ENCODE peak calls at places on chromosomes 7 and 10, in eight cellular contexts. One of them, this sample, is unnamed.

GRCh38 chr7:44581426-44581906 is 565 bp downstream of the TMED4 start:
- DNase-seq in HepG2: no peak
- DNase-seq in Panc1: no peak
- DNase-seq in HCT116: no peak
- DNase-seq in GM23338: peak; percentile 25
- DNase-seq in K562: peak; percentile 56
- DNase-seq in SK-N-SH: no peak
- DNase-seq in GM12878: no peak
- DNase-seq in this sample: peak; percentile 55

GRCh38 chr10:17113889-17114288 is 15.7 kb downstream of the CUBN start:
- DNase-seq in HepG2: no peak
- DNase-seq in Panc1: no peak
- DNase-seq in HCT116: no peak
- DNase-seq in GM23338: no peak
- DNase-seq in K562: no peak
- DNase-seq in SK-N-SH: no peak
- DNase-seq in GM12878: no peak
- DNase-seq in this sample: no peak

GRCh38 chr7:38512704-38513103 is 118.5 kb downstream of the AMPH start:
- DNase-seq in HepG2: no peak
- DNase-seq in Panc1: no peak
- DNase-seq in HCT116: no peak
- DNase-seq in GM23338: peak; percentile 20
- DNase-seq in K562: no peak
- DNase-seq in SK-N-SH: no peak
- DNase-seq in GM12878: no peak
- DNase-seq in this sample: no peak

GRCh38 chr10:127266431-127266830 is 70.0 kb upstream of the INSYN2A start:
- DNase-seq in HepG2: no peak
- DNase-seq in Panc1: no peak
- DNase-seq in HCT116: no peak
- DNase-seq in GM23338: no peak
- DNase-seq in K562: no peak
- DNase-seq in SK-N-SH: no peak
- DNase-seq in GM12878: no peak
- DNase-seq in this sample: no peak

GRCh38 chr10:33716461-33717267 is 382.2 kb upstream of the NRP1 start:
- DNase-seq in HepG2: no peak
- DNase-seq in Panc1: no peak
- DNase-seq in HCT116: no peak
- DNase-seq in GM23338: no peak
- DNase-seq in K562: no peak
- DNase-seq in SK-N-SH: no peak
- DNase-seq in GM12878: no peak
- DNase-seq in this sample: peak; percentile 63

GRCh38 chr7:44885394-44886317 is at the start of gene PURB:
- DNase-seq in HepG2: peak; percentile 86
- DNase-seq in Panc1: peak; percentile 95
- DNase-seq in HCT116: peak; percentile 84
- DNase-seq in GM23338: peak; percentile 96
- DNase-seq in K562: peak; percentile 97
- DNase-seq in SK-N-SH: peak; percentile 99
- DNase-seq in GM12878: peak; percentile 79
- DNase-seq in this sample: peak; percentile 96

GRCh38 chr7:108367946-108368345 is 88.3 kb downstream of the NRCAM start:
- DNase-seq in HepG2: no peak
- DNase-seq in Panc1: no peak
- DNase-seq in HCT116: no peak
- DNase-seq in GM23338: no peak
- DNase-seq in K562: no peak
- DNase-seq in SK-N-SH: peak; percentile 16
- DNase-seq in GM12878: no peak
- DNase-seq in this sample: no peak

GRCh38 chr10:102040305-102040704 is 15.7 kb downstream of the ARMH3 start:
- DNase-seq in HepG2: no peak
- DNase-seq in Panc1: no peak
- DNase-seq in HCT116: no peak
- DNase-seq in GM23338: peak; percentile 22
- DNase-seq in K562: no peak
- DNase-seq in SK-N-SH: no peak
- DNase-seq in GM12878: no peak
- DNase-seq in this sample: no peak

GRCh38 chr7:74026406-74027123 is 1.4 kb upstream of the ELN start:
- DNase-seq in HepG2: peak; percentile 24
- DNase-seq in Panc1: peak; percentile 45
- DNase-seq in HCT116: peak; percentile 31
- DNase-seq in GM23338: peak; percentile 81
- DNase-seq in K562: peak; percentile 77
- DNase-seq in SK-N-SH: peak; percentile 92
- DNase-seq in GM12878: no peak
- DNase-seq in this sample: peak; percentile 24

GRCh38 chr10:79487296-79488194 is 24.8 kb upstream of the EIF5AL1 start:
- DNase-seq in HepG2: peak; percentile 61
- DNase-seq in Panc1: peak; percentile 50
- DNase-seq in HCT116: peak; percentile 81
- DNase-seq in GM23338: peak; percentile 94
- DNase-seq in K562: peak; percentile 83
- DNase-seq in SK-N-SH: peak; percentile 77
- DNase-seq in GM12878: no peak
- DNase-seq in this sample: no peak

GRCh38 chr10:58465641-58466040 is 47.0 kb upstream of the BICC1 start:
- DNase-seq in HepG2: no peak
- DNase-seq in Panc1: no peak
- DNase-seq in HCT116: no peak
- DNase-seq in GM23338: no peak
- DNase-seq in K562: no peak
- DNase-seq in SK-N-SH: no peak
- DNase-seq in GM12878: no peak
- DNase-seq in this sample: no peak

GRCh38 chr10:132360766-132361447 is 28.9 kb downstream of the LRRC27 start:
- DNase-seq in HepG2: no peak
- DNase-seq in Panc1: no peak
- DNase-seq in HCT116: no peak
- DNase-seq in GM23338: peak; percentile 81
- DNase-seq in K562: peak; percentile 54
- DNase-seq in SK-N-SH: peak; percentile 80
- DNase-seq in GM12878: no peak
- DNase-seq in this sample: peak; percentile 16

GRCh38 chr7:26993816-26994810 is 101.7 kb downstream of the HOXA1 start:
- DNase-seq in HepG2: no peak
- DNase-seq in Panc1: no peak
- DNase-seq in HCT116: no peak
- DNase-seq in GM23338: no peak
- DNase-seq in K562: no peak
- DNase-seq in SK-N-SH: no peak
- DNase-seq in GM12878: no peak
- DNase-seq in this sample: no peak

GRCh38 chr10:28810062-28810870 is 132.9 kb downstream of the BAMBI start:
- DNase-seq in HepG2: no peak
- DNase-seq in Panc1: no peak
- DNase-seq in HCT116: no peak
- DNase-seq in GM23338: peak; percentile 59
- DNase-seq in K562: peak; percentile 72
- DNase-seq in SK-N-SH: no peak
- DNase-seq in GM12878: no peak
- DNase-seq in this sample: no peak

GRCh38 chr7:112238852-112239610 is 32.5 kb downstream of the ZNF277 start:
- DNase-seq in HepG2: peak; percentile 8
- DNase-seq in Panc1: no peak
- DNase-seq in HCT116: no peak
- DNase-seq in GM23338: no peak
- DNase-seq in K562: no peak
- DNase-seq in SK-N-SH: no peak
- DNase-seq in GM12878: no peak
- DNase-seq in this sample: no peak

GRCh38 chr7:89797965-89798598 is 356.2 kb upstream of the STEAP1 start:
- DNase-seq in HepG2: no peak
- DNase-seq in Panc1: no peak
- DNase-seq in HCT116: no peak
- DNase-seq in GM23338: no peak
- DNase-seq in K562: no peak
- DNase-seq in SK-N-SH: no peak
- DNase-seq in GM12878: no peak
- DNase-seq in this sample: no peak

GRCh38 chr7:41925946-41926345 is 223.1 kb upstream of the INHBA start:
- DNase-seq in HepG2: no peak
- DNase-seq in Panc1: no peak
- DNase-seq in HCT116: no peak
- DNase-seq in GM23338: no peak
- DNase-seq in K562: no peak
- DNase-seq in SK-N-SH: no peak
- DNase-seq in GM12878: no peak
- DNase-seq in this sample: no peak

GRCh38 chr10:73923935-73924598 is 13.1 kb downstream of the PLAU start:
- DNase-seq in HepG2: no peak
- DNase-seq in Panc1: no peak
- DNase-seq in HCT116: no peak
- DNase-seq in GM23338: peak; percentile 68
- DNase-seq in K562: no peak
- DNase-seq in SK-N-SH: no peak
- DNase-seq in GM12878: no peak
- DNase-seq in this sample: no peak

GRCh38 chr7:1271656-1272055 is 39.0 kb downstream of the UNCX start:
- DNase-seq in HepG2: no peak
- DNase-seq in Panc1: no peak
- DNase-seq in HCT116: no peak
- DNase-seq in GM23338: no peak
- DNase-seq in K562: no peak
- DNase-seq in SK-N-SH: no peak
- DNase-seq in GM12878: no peak
- DNase-seq in this sample: no peak

GRCh38 chr10:128462026-128462425 is 335.8 kb upstream of the MKI67 start:
- DNase-seq in HepG2: no peak
- DNase-seq in Panc1: no peak
- DNase-seq in HCT116: no peak
- DNase-seq in GM23338: no peak
- DNase-seq in K562: no peak
- DNase-seq in SK-N-SH: no peak
- DNase-seq in GM12878: no peak
- DNase-seq in this sample: no peak
- TF ChIP-seq REST in HepG2: no peak
- TF ChIP-seq REST in Panc1: no peak
- TF ChIP-seq REST in HCT116: no peak
- TF ChIP-seq REST in GM23338: no peak
- TF ChIP-seq REST in K562: no peak
- TF ChIP-seq REST in SK-N-SH: no peak
- TF ChIP-seq REST in GM12878: no peak
- TF ChIP-seq REST in this sample: no peak

GRCh38 chr10:129607607-129608006 is 140.6 kb downstream of the MGMT start:
- DNase-seq in HepG2: no peak
- DNase-seq in Panc1: no peak
- DNase-seq in HCT116: no peak
- DNase-seq in GM23338: no peak
- DNase-seq in K562: no peak
- DNase-seq in SK-N-SH: no peak
- DNase-seq in GM12878: no peak
- DNase-seq in this sample: no peak
- TF ChIP-seq POLR2AphosphoS5 in HepG2: no peak
- TF ChIP-seq POLR2AphosphoS5 in Panc1: no peak
- TF ChIP-seq POLR2AphosphoS5 in HCT116: no peak
- TF ChIP-seq POLR2AphosphoS5 in GM23338: no peak
- TF ChIP-seq POLR2AphosphoS5 in K562: no peak
- TF ChIP-seq POLR2AphosphoS5 in SK-N-SH: no peak
- TF ChIP-seq POLR2AphosphoS5 in GM12878: no peak
- TF ChIP-seq POLR2AphosphoS5 in this sample: no peak

DNA sequence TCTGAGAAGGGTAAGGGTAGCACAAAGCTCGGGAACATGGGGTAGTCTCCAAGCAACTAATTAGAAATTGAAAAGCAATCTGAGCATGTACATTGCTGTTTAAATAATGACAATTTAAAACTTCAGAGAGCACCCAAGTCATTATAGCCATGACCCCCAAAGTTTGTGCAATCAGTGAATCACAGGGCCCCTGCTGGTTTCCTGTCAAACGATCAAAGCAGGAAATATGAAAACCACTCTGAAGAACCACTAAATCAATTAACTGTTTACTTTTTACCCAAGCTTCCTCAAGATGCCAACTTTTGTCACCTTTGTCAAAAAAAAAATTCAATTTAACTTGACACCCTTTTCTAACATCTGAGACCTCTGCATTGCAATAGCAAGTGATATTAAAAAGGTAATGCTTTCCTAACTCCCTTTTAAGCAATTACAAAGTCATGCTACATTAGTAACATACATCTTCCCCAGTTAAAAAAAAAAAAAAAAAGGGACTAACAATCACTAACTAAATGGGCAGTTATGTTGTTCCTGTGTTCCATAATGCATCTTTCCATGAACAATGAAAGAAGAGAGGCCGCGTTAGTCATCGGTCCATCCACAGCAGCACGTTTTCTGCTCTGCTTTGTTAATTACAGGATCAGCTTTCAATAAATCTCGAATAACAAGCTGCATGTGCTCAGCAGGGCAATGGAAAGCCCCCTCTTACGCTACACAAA is 80.6 kb downstream of the ETV1 start:
- DNase-seq in HepG2: no peak
- DNase-seq in Panc1: no peak
- DNase-seq in HCT116: peak; percentile 68
- DNase-seq in GM23338: no peak
- DNase-seq in K562: no peak
- DNase-seq in SK-N-SH: no peak
- DNase-seq in GM12878: no peak
- DNase-seq in this sample: no peak
- TF ChIP-seq REST in HepG2: no peak
- TF ChIP-seq REST in Panc1: no peak
- TF ChIP-seq REST in HCT116: no peak
- TF ChIP-seq REST in GM23338: no peak
- TF ChIP-seq REST in K562: no peak
- TF ChIP-seq REST in SK-N-SH: no peak
- TF ChIP-seq REST in GM12878: no peak
- TF ChIP-seq REST in this sample: no peak

GRCh38 chr10:113961261-113961938 is 82.3 kb upstream of the ADRB1 start:
- DNase-seq in HepG2: no peak
- DNase-seq in Panc1: no peak
- DNase-seq in HCT116: no peak
- DNase-seq in GM23338: no peak
- DNase-seq in K562: no peak
- DNase-seq in SK-N-SH: no peak
- DNase-seq in GM12878: peak; percentile 86
- DNase-seq in this sample: peak; percentile 54

GRCh38 chr10:113960617-113961260 is 82.9 kb upstream of the ADRB1 start:
- DNase-seq in HepG2: peak; percentile 54
- DNase-seq in Panc1: no peak
- DNase-seq in HCT116: no peak
- DNase-seq in GM23338: peak; percentile 20
- DNase-seq in K562: no peak
- DNase-seq in SK-N-SH: no peak
- DNase-seq in GM12878: no peak
- DNase-seq in this sample: peak; percentile 48

GRCh38 chr10:113957013-113957412 is 86.7 kb upstream of the ADRB1 start:
- DNase-seq in HepG2: peak; percentile 65
- DNase-seq in Panc1: no peak
- DNase-seq in HCT116: no peak
- DNase-seq in GM23338: no peak
- DNase-seq in K562: no peak
- DNase-seq in SK-N-SH: no peak
- DNase-seq in GM12878: no peak
- DNase-seq in this sample: no peak

GRCh38 chr10:113958631-113959382 is 84.9 kb upstream of the ADRB1 start:
- DNase-seq in HepG2: peak; percentile 88
- DNase-seq in Panc1: no peak
- DNase-seq in HCT116: peak; percentile 82
- DNase-seq in GM23338: no peak
- DNase-seq in K562: peak; percentile 19
- DNase-seq in SK-N-SH: no peak
- DNase-seq in GM12878: no peak
- DNase-seq in this sample: no peak

GRCh38 chr10:113959383-113959760 is 84.3 kb upstream of the ADRB1 start:
- DNase-seq in HepG2: no peak
- DNase-seq in Panc1: no peak
- DNase-seq in HCT116: no peak
- DNase-seq in GM23338: no peak
- DNase-seq in K562: no peak
- DNase-seq in SK-N-SH: no peak
- DNase-seq in GM12878: no peak
- DNase-seq in this sample: no peak
- TF ChIP-seq POLR2AphosphoS5 in HepG2: no peak
- TF ChIP-seq POLR2AphosphoS5 in Panc1: no peak
- TF ChIP-seq POLR2AphosphoS5 in HCT116: no peak
- TF ChIP-seq POLR2AphosphoS5 in GM23338: no peak
- TF ChIP-seq POLR2AphosphoS5 in K562: no peak
- TF ChIP-seq POLR2AphosphoS5 in SK-N-SH: no peak
- TF ChIP-seq POLR2AphosphoS5 in GM12878: no peak
- TF ChIP-seq POLR2AphosphoS5 in this sample: no peak